ENCODE peak calls at places on chromosomes 2 and 18, in five cellular contexts. One of them, this sample, is unnamed.

GRCh38 chr2:127406454-127406853 is 11.8 kb upstream of the PROC start:
- DNase-seq in SK-N-SH: no peak
- DNase-seq in H1: no peak
- DNase-seq in K562: no peak
- DNase-seq in HepG2: no peak
- DNase-seq in this sample: no peak

GRCh38 chr2:162075689-162076132 is 1.7 kb upstream of the DPP4 start:
- DNase-seq in H1: no peak
- DNase-seq in HepG2: no peak
- DNase-seq in SK-N-SH: no peak
- DNase-seq in K562: no peak
- DNase-seq in this sample: no peak

GRCh38 chr18:58195278-58195721 is 151.3 kb downstream of the NEDD4L start:
- DNase-seq in HepG2: no peak
- DNase-seq in H1: peak
- DNase-seq in K562: no peak
- DNase-seq in SK-N-SH: no peak
- DNase-seq in this sample: no peak

GRCh38 chr2:70674636-70675430 is 93.2 kb downstream of the ADD2 start:
- DNase-seq in HepG2: no peak
- DNase-seq in H1: no peak
- DNase-seq in SK-N-SH: no peak
- DNase-seq in K562: no peak
- DNase-seq in this sample: peak

GRCh38 chr2:154720642-154721041 is 22.1 kb downstream of the KCNJ3 start:
- DNase-seq in K562: no peak
- DNase-seq in SK-N-SH: no peak
- DNase-seq in HepG2: no peak
- DNase-seq in H1: no peak
- DNase-seq in this sample: no peak

GRCh38 chr2:233098615-233099014 is 38.5 kb downstream of the INPP5D start:
- DNase-seq in H1: peak
- DNase-seq in K562: peak
- DNase-seq in HepG2: peak
- DNase-seq in SK-N-SH: peak
- DNase-seq in this sample: peak

GRCh38 chr2:99957724-99958123 is 184.7 kb downstream of the AFF3 start:
- DNase-seq in K562: no peak
- DNase-seq in SK-N-SH: no peak
- DNase-seq in HepG2: no peak
- DNase-seq in H1: no peak
- DNase-seq in this sample: no peak

GRCh38 chr2:70140978-70141753 is 49.7 kb downstream of the C2orf42 start:
- DNase-seq in HepG2: peak
- DNase-seq in SK-N-SH: peak
- DNase-seq in H1: peak
- DNase-seq in K562: peak
- DNase-seq in this sample: no peak

GRCh38 chr2:1091895-1092585 is 141.4 kb downstream of the SNTG2 start:
- DNase-seq in K562: no peak
- DNase-seq in H1: no peak
- DNase-seq in HepG2: no peak
- DNase-seq in SK-N-SH: no peak
- DNase-seq in this sample: no peak

GRCh38 chr2:128435576-128436497 is 117.2 kb upstream of the HS6ST1 start:
- DNase-seq in H1: no peak
- DNase-seq in SK-N-SH: no peak
- DNase-seq in HepG2: no peak
- DNase-seq in K562: no peak
- DNase-seq in this sample: no peak

GRCh38 chr18:74556166-74556565 is 21.9 kb downstream of the CNDP1 start:
- DNase-seq in H1: no peak
- DNase-seq in SK-N-SH: no peak
- DNase-seq in K562: no peak
- DNase-seq in HepG2: no peak
- DNase-seq in this sample: no peak

GRCh38 chr2:26139269-26140183 is 33.4 kb upstream of the GAREM2 start:
- DNase-seq in HepG2: no peak
- DNase-seq in K562: peak
- DNase-seq in SK-N-SH: no peak
- DNase-seq in H1: no peak
- DNase-seq in this sample: peak

GRCh38 chr2:95333888-95334338 is 36.8 kb downstream of the KCNIP3 start:
- DNase-seq in HepG2: no peak
- DNase-seq in K562: no peak
- DNase-seq in H1: no peak
- DNase-seq in SK-N-SH: no peak
- DNase-seq in this sample: peak

GRCh38 chr2:215442392-215442787 is 6.5 kb upstream of the FN1 start:
- DNase-seq in K562: peak
- DNase-seq in SK-N-SH: no peak
- DNase-seq in H1: no peak
- DNase-seq in HepG2: no peak
- DNase-seq in this sample: peak

GRCh38 chr2:8583400-8584173 is 98.3 kb upstream of the ID2 start:
- DNase-seq in SK-N-SH: no peak
- DNase-seq in K562: peak
- DNase-seq in HepG2: peak
- DNase-seq in H1: peak
- DNase-seq in this sample: peak

GRCh38 chr2:149808556-149808955 is 221.0 kb upstream of the MMADHC start:
- DNase-seq in SK-N-SH: no peak
- DNase-seq in K562: no peak
- DNase-seq in H1: no peak
- DNase-seq in HepG2: no peak
- DNase-seq in this sample: no peak

GRCh38 chr2:23513245-23513880 is 128.4 kb downstream of the KLHL29 start:
- DNase-seq in HepG2: no peak
- DNase-seq in H1: no peak
- DNase-seq in K562: no peak
- DNase-seq in SK-N-SH: no peak
- DNase-seq in this sample: no peak

GRCh38 chr2:158079672-158080071 is 22.0 kb upstream of the UPP2 start:
- DNase-seq in HepG2: peak
- DNase-seq in K562: no peak
- DNase-seq in H1: no peak
- DNase-seq in SK-N-SH: no peak
- DNase-seq in this sample: no peak

GRCh38 chr2:6754412-6754811 is 111.3 kb downstream of the CMPK2 start:
- DNase-seq in HepG2: no peak
- DNase-seq in H1: no peak
- DNase-seq in K562: no peak
- DNase-seq in SK-N-SH: no peak
- DNase-seq in this sample: no peak

GRCh38 chr2:44836174-44836573 is 105.3 kb upstream of the SIX3 start:
- DNase-seq in SK-N-SH: no peak
- DNase-seq in K562: no peak
- DNase-seq in H1: no peak
- DNase-seq in HepG2: no peak
- DNase-seq in this sample: no peak

GRCh38 chr2:140392824-140393223 is 1612.6 kb upstream of the NXPH2 start:
- DNase-seq in HepG2: peak
- DNase-seq in SK-N-SH: no peak
- DNase-seq in H1: no peak
- DNase-seq in K562: no peak
- DNase-seq in this sample: no peak

GRCh38 chr18:46917108-46917807 is at the start of the genes KATNAL2 and PIAS2:
- DNase-seq in SK-N-SH: peak
- DNase-seq in H1: peak
- DNase-seq in HepG2: peak
- DNase-seq in K562: peak
- DNase-seq in this sample: peak

GRCh38 chr2:27723372-27724144 is 48.0 kb upstream of the MRPL33 start:
- DNase-seq in K562: peak
- DNase-seq in H1: peak
- DNase-seq in SK-N-SH: peak
- DNase-seq in HepG2: peak
- DNase-seq in this sample: peak

GRCh38 chr2:5748941-5749731 is 57.0 kb downstream of the SOX11 start:
- DNase-seq in HepG2: no peak
- DNase-seq in SK-N-SH: no peak
- DNase-seq in H1: no peak
- DNase-seq in K562: no peak
- DNase-seq in this sample: no peak

GRCh38 chr2:176556383-176556782 is 287.1 kb downstream of the MTX2 start:
- DNase-seq in K562: no peak
- DNase-seq in HepG2: no peak
- DNase-seq in H1: no peak
- DNase-seq in SK-N-SH: no peak
- DNase-seq in this sample: no peak

GRCh38 chr18:54192900-54193299 is 31.6 kb downstream of the MBD2 start:
- DNase-seq in H1: no peak
- DNase-seq in K562: no peak
- DNase-seq in SK-N-SH: no peak
- DNase-seq in HepG2: no peak
- DNase-seq in this sample: no peak

GRCh38 chr2:135494503-135494902 is 36.5 kb downstream of the ZRANB3 start:
- DNase-seq in K562: no peak
- DNase-seq in SK-N-SH: no peak
- DNase-seq in H1: no peak
- DNase-seq in HepG2: no peak
- DNase-seq in this sample: no peak

GRCh38 chr2:123101434-123101833 is 923.7 kb upstream of the CNTNAP5 start:
- DNase-seq in HepG2: no peak
- DNase-seq in SK-N-SH: no peak
- DNase-seq in H1: no peak
- DNase-seq in K562: no peak
- DNase-seq in this sample: no peak

GRCh38 chr2:150997702-150998480 is 263.8 kb downstream of the RBM43 start:
- DNase-seq in HepG2: no peak
- DNase-seq in H1: no peak
- DNase-seq in K562: no peak
- DNase-seq in SK-N-SH: peak
- DNase-seq in this sample: no peak

GRCh38 chr2:103451283-103451682 is 689.5 kb downstream of the TMEM182 start:
- DNase-seq in SK-N-SH: no peak
- DNase-seq in HepG2: no peak
- DNase-seq in H1: no peak
- DNase-seq in K562: no peak
- DNase-seq in this sample: no peak

GRCh38 chr2:103448416-103448815 is 686.6 kb downstream of the TMEM182 start:
- DNase-seq in K562: no peak
- DNase-seq in SK-N-SH: no peak
- DNase-seq in HepG2: no peak
- DNase-seq in H1: no peak
- DNase-seq in this sample: no peak

DNA sequence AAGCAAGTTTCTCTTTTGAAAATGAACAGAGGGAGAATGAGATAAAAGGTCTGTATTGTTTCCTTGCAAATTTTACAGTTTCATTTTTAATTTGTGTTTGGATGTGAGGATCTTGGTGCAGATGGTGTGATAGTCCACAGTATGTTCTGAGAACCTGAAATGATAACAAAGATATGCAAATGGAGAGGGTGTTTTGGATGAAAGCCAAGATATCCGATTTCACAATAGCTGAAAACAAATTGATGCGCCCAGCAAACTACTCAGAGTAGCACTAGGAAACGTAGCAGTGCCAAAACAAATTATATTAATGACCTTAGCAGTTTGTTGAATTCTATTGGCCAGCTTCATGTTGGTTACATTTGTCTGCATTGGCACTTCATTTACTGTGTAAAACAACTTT is 683.5 kb downstream of the TMEM182 start:
- DNase-seq in HepG2: no peak
- DNase-seq in H1: no peak
- DNase-seq in K562: peak
- DNase-seq in SK-N-SH: no peak
- DNase-seq in this sample: no peak
- TF ChIP-seq JUND in HepG2: no peak
- TF ChIP-seq JUND in H1: no peak
- TF ChIP-seq JUND in K562: no peak
- TF ChIP-seq JUND in SK-N-SH: no peak
- TF ChIP-seq JUND in this sample: no peak

GRCh38 chr2:137921062-137921461 is 43.2 kb upstream of the HNMT start:
- DNase-seq in H1: no peak
- DNase-seq in K562: no peak
- DNase-seq in SK-N-SH: no peak
- DNase-seq in HepG2: no peak
- DNase-seq in this sample: no peak
- TF ChIP-seq JUND in H1: no peak
- TF ChIP-seq JUND in K562: no peak
- TF ChIP-seq JUND in SK-N-SH: no peak
- TF ChIP-seq JUND in HepG2: no peak
- TF ChIP-seq JUND in this sample: no peak

GRCh38 chr2:216774620-216775019 is 79.3 kb upstream of the IGFBP5 start:
- DNase-seq in HepG2: no peak
- DNase-seq in H1: no peak
- DNase-seq in K562: peak
- DNase-seq in SK-N-SH: no peak
- DNase-seq in this sample: no peak

GRCh38 chr2:216780843-216781242 is 79.0 kb downstream of the TNP1 start:
- DNase-seq in SK-N-SH: no peak
- DNase-seq in H1: no peak
- DNase-seq in K562: no peak
- DNase-seq in HepG2: no peak
- DNase-seq in this sample: no peak

GRCh38 chr2:216776076-216776726 is 80.9 kb upstream of the IGFBP5 start:
- DNase-seq in SK-N-SH: no peak
- DNase-seq in K562: peak
- DNase-seq in H1: no peak
- DNase-seq in HepG2: no peak
- DNase-seq in this sample: no peak

GRCh38 chr2:216775043-216775453 is 79.7 kb upstream of the IGFBP5 start:
- DNase-seq in SK-N-SH: peak
- DNase-seq in HepG2: peak
- DNase-seq in K562: peak
- DNase-seq in H1: no peak
- DNase-seq in this sample: no peak

GRCh38 chr2:216777637-216778273 is 82.1 kb downstream of the TNP1 start:
- DNase-seq in K562: peak
- DNase-seq in SK-N-SH: peak
- DNase-seq in HepG2: peak
- DNase-seq in H1: peak
- DNase-seq in this sample: no peak
- TF ChIP-seq JUND in K562: peak
- TF ChIP-seq JUND in SK-N-SH: no peak
- TF ChIP-seq JUND in HepG2: no peak
- TF ChIP-seq JUND in H1: no peak
- TF ChIP-seq JUND in this sample: no peak

GRCh38 chr2:237474931-237475703 is 11.9 kb upstream of the MLPH start:
- DNase-seq in K562: peak
- DNase-seq in SK-N-SH: peak
- DNase-seq in HepG2: peak
- DNase-seq in H1: peak
- DNase-seq in this sample: peak

GRCh38 chr2:237473474-237474453 is 13.3 kb upstream of the MLPH start:
- DNase-seq in K562: no peak
- DNase-seq in SK-N-SH: no peak
- DNase-seq in H1: no peak
- DNase-seq in HepG2: no peak
- DNase-seq in this sample: no peak

GRCh38 chr2:237478095-237478494 is 9.0 kb upstream of the MLPH start:
- DNase-seq in H1: no peak
- DNase-seq in HepG2: no peak
- DNase-seq in SK-N-SH: no peak
- DNase-seq in K562: no peak
- DNase-seq in this sample: no peak

GRCh38 chr2:237474511-237474911 is 12.5 kb upstream of the MLPH start:
- DNase-seq in H1: no peak
- DNase-seq in HepG2: no peak
- DNase-seq in K562: no peak
- DNase-seq in SK-N-SH: peak
- DNase-seq in this sample: no peak

GRCh38 chr2:237475704-237476107 is 11.3 kb upstream of the MLPH start:
- DNase-seq in SK-N-SH: no peak
- DNase-seq in H1: no peak
- DNase-seq in HepG2: no peak
- DNase-seq in K562: no peak
- DNase-seq in this sample: peak
- TF ChIP-seq JUND in SK-N-SH: no peak
- TF ChIP-seq JUND in H1: no peak
- TF ChIP-seq JUND in HepG2: no peak
- TF ChIP-seq JUND in K562: no peak
- TF ChIP-seq JUND in this sample: no peak

This sample was measured in T47D.